ENCODE peak calls at places on chromosomes 11 and 22, in eight cellular contexts. N is foreskin keratinocyte, W is AG09309, X is fibroblast of mammary gland, V is H1, H is endothelial cell, I is adrenal gland, J is cardiac muscle cell. E is an unnamed sample.
A peak's percentile ranks its signal among the peaks of the same experiment; 100 is the strongest.

GRCh38 chr22:20139391-20140106 is 7.9 kb downstream of the ZDHHC8 start:
- DNase-seq in N (no peak), W (no peak), X (no peak), V (no peak), H (no peak), I (no peak), J (no peak), E (no peak)

GRCh38 chr22:43345761-43346261 is 2.6 kb upstream of the SCUBE1 start:
- DNase-seq in N (no peak), W (no peak), X (no peak), V (no peak), H (no peak), I (no peak), J (no peak), E (no peak)

GRCh38 chr11:124837491-124837856 is 27.8 kb upstream of the ROBO3 start:
- DNase-seq in N (peak; percentile 55), W (peak; percentile 81), X (peak; percentile 91), V (peak; percentile 52), H (peak; percentile 34), I (no peak), J (peak; percentile 90), E (peak; percentile 21)

GRCh38 chr11:115606223-115607220 is 102.3 kb upstream of the CADM1 start:
- DNase-seq in N (no peak), W (peak; percentile 16), X (no peak), V (no peak), H (no peak), I (peak; percentile 82), J (peak; percentile 81), E (no peak)

GRCh38 chr11:46075168-46075567 is 46.1 kb downstream of the PHF21A start:
- DNase-seq in N (peak; percentile 46), W (no peak), X (peak; percentile 76), V (no peak), H (no peak), I (no peak), J (peak; percentile 76), E (peak; percentile 7)

GRCh38 chr11:113462830-113463229 is 12.4 kb downstream of the DRD2 start:
- DNase-seq in N (no peak), W (no peak), X (no peak), V (no peak), H (no peak), I (no peak), J (no peak), E (no peak)

GRCh38 chr11:88861618-88862017 is 204.2 kb downstream of the GRM5 start:
- DNase-seq in N (no peak), W (no peak), X (no peak), V (no peak), H (no peak), I (no peak), J (no peak), E (no peak)

GRCh38 chr11:27347949-27348879 is 14.8 kb downstream of the CCDC34 start:
- DNase-seq in N (no peak), W (no peak), X (no peak), V (no peak), H (no peak), I (no peak), J (no peak), E (no peak)

GRCh38 chr11:119062779-119063178 is 4.8 kb upstream of the VPS11 start:
- DNase-seq in N (no peak), W (no peak), X (peak; percentile 80), V (no peak), H (no peak), I (peak; percentile 83), J (peak; percentile 73), E (no peak)

GRCh38 chr22:48782817-48783511 is 1044.7 kb downstream of the BRD1 start:
- DNase-seq in N (no peak), W (no peak), X (no peak), V (peak; percentile 56), H (peak; percentile 44), I (peak; percentile 17), J (no peak), E (no peak)

GRCh38 chr22:30121988-30122387 is 41.7 kb downstream of the HORMAD2 start:
- DNase-seq in N (no peak), W (no peak), X (no peak), V (no peak), H (no peak), I (no peak), J (no peak), E (no peak)

GRCh38 chr11:103897156-103897555 is 139.3 kb upstream of the DDI1 start:
- DNase-seq in N (no peak), W (no peak), X (no peak), V (no peak), H (no peak), I (no peak), J (no peak), E (no peak)

GRCh38 chr11:34223021-34223813 is 117.8 kb downstream of the NAT10 start:
- DNase-seq in N (no peak), W (peak; percentile 94), X (peak; percentile 83), V (no peak), H (no peak), I (peak; percentile 65), J (peak; percentile 93), E (no peak)

DNA sequence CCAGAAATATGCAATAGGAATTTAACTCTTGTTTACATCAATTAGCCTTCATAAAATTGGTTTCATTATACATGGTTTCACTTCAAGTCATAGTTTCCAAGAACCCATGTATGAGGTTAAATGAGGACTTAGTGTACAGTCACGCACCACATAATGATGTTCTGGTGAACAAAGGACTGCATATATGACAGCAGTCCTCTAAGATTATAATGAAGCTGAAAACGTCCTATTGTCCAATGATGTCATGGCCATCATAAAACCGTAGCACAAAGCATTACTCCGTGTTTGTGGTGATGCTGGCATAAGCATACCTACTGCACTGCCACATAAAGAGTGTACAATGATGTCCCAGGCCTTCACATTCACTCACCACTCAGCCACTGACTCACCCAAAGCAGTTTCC is 31.1 kb downstream of the SMCO4 start:
- DNase-seq in N (no peak), W (no peak), X (no peak), V (no peak), H (no peak), I (no peak), J (no peak), E (no peak)
- TF ChIP-seq CTCF in N (no peak), W (no peak), X (no peak), V (no peak), H (no peak), I (no peak), J (no peak), E (no peak)

GRCh38 chr11:72814139-72814830 is at the start of gene ATG16L2:
- DNase-seq in N (peak; percentile 59), W (no peak), X (peak; percentile 70), V (peak; percentile 93), H (peak; percentile 90), I (peak; percentile 90), J (peak; percentile 89), E (peak; percentile 94)

GRCh38 chr11:72813740-72814138 is 472 bp upstream of the ATG16L2 start:
- DNase-seq in N (peak; percentile 69), W (no peak), X (peak; percentile 68), V (no peak), H (no peak), I (peak; percentile 88), J (peak; percentile 83), E (peak; percentile 86)

GRCh38 chr11:72812604-72812967 is 1.6 kb upstream of the ATG16L2 start:
- DNase-seq in N (no peak), W (no peak), X (no peak), V (no peak), H (no peak), I (no peak), J (no peak), E (no peak)

GRCh38 chr11:72814831-72815618 is 814 bp downstream of the ATG16L2 start:
- DNase-seq in N (peak; percentile 38), W (no peak), X (peak; percentile 57), V (no peak), H (peak; percentile 66), I (peak; percentile 72), J (peak; percentile 45), E (peak; percentile 59)

GRCh38 chr11:72812968-72813739 is 1.1 kb upstream of the ATG16L2 start:
- DNase-seq in N (peak; percentile 44), W (no peak), X (peak; percentile 67), V (peak; percentile 74), H (peak; percentile 61), I (peak; percentile 77), J (peak; percentile 59), E (peak; percentile 75)
- TF ChIP-seq CTCF in N (peak; percentile 74), W (peak; percentile 74), X (peak; percentile 75), V (peak; percentile 66), H (peak; percentile 50), I (peak; percentile 45), J (peak; percentile 69), E (peak; percentile 80)

GRCh38 chr22:39152511-39153219 is at the start of gene CBX7:
- DNase-seq in N (no peak), W (no peak), X (peak; percentile 68), V (peak; percentile 94), H (peak; percentile 83), I (peak; percentile 97), J (peak; percentile 88), E (peak; percentile 93)

GRCh38 chr22:39152024-39152510 is 413 bp downstream of the CBX7 start:
- DNase-seq in N (no peak), W (no peak), X (no peak), V (no peak), H (no peak), I (no peak), J (no peak), E (no peak)

GRCh38 chr22:39151329-39151975 is 1.0 kb downstream of the CBX7 start:
- DNase-seq in N (no peak), W (no peak), X (no peak), V (no peak), H (no peak), I (no peak), J (no peak), E (no peak)

GRCh38 chr22:39149915-39150847 is 2.3 kb downstream of the CBX7 start:
- DNase-seq in N (no peak), W (no peak), X (no peak), V (no peak), H (no peak), I (no peak), J (no peak), E (no peak)

DNA sequence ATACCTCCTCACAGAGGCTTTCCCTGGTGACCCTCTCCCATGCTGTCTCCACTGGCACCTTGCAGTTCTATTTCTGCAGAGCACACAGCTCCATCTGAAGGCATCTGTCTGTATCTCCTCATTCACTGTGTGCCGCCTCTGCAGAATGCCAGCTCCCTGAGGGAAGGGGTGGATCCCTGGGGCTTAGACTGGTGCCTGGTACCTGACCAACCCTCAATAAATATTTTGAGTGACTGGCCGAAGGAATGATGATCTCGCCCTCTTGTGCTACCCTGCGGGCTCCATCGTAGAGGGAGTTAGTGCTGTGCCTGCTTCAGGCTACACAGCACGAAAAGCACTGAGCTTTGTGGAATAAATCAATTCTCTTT is 1.6 kb downstream of the CBX7 start:
- DNase-seq in N (no peak), W (no peak), X (no peak), V (no peak), H (no peak), I (no peak), J (no peak), E (no peak)
- TF ChIP-seq CTCF in N (peak; percentile 16), W (no peak), X (no peak), V (no peak), H (no peak), I (no peak), J (no peak), E (no peak)

DNA sequence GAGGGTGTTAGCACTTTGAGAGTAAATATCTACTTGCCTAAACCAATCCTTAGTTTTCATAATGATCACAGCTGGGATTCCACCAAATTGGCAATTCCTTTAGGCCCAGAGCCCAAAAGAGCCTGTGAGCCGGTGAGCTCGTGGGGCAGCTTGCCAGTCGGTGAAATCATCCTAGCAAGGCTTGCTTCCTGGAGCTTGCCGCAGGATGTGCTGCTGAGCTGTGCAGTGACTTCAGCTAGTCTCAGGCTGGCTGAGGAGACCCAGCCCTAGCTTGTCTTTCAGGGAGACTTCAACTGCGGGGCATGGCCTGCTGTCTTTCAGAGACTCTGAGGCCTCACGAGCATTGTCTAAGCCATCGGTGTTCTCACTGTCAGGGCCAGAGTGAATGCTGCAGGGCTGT is 73.6 kb upstream of the SUSD2 start:
- DNase-seq in N (peak; percentile 19), W (peak; percentile 59), X (peak; percentile 92), V (no peak), H (no peak), I (peak; percentile 93), J (peak; percentile 89), E (no peak)
- TF ChIP-seq CTCF in N (peak; percentile 43), W (peak; percentile 73), X (peak; percentile 70), V (no peak), H (no peak), I (peak; percentile 29), J (peak; percentile 56), E (no peak)

E was measured in Calu3.